ENCODE peak calls at places on chromosomes 5 and 9, in eight cellular contexts. V, T, C, G, D, A, B and X are unnamed samples.

GRCh38 chr5:93575466-93575865 is 5.6 kb downstream of the NR2F1-AS1 start:
- DNase-seq in C (no peak), V (no peak), T (no peak), G (no peak), D (no peak), B (no peak), A (no peak), X (no peak)

GRCh38 chr5:94524841-94525697 is 93.3 kb downstream of the KIAA0825 start:
- DNase-seq in T (peak), G (peak), B (no peak), C (no peak), V (no peak), A (no peak), D (no peak), X (no peak)

GRCh38 chr9:34505370-34506120 is 17.2 kb downstream of the ENHO start:
- DNase-seq in A (no peak), D (no peak), T (no peak), G (peak), C (no peak), V (no peak), B (no peak), X (peak)

GRCh38 chr5:138654281-138654867 is 79.2 kb upstream of the HSPA9 start:
- DNase-seq in T (no peak), D (peak), B (no peak), V (no peak), C (no peak), A (no peak), G (peak), X (no peak)

GRCh38 chr5:90438100-90438499 is 28.5 kb upstream of the CETN3 start:
- DNase-seq in V (no peak), G (no peak), A (no peak), T (no peak), B (no peak), D (no peak), C (no peak), X (no peak)

GRCh38 chr9:33687779-33688178 is 107.6 kb upstream of the PRSS3 start:
- DNase-seq in B (no peak), D (no peak), C (peak), T (no peak), A (no peak), V (no peak), G (no peak), X (no peak)

GRCh38 chr9:69016366-69017096 is 2.6 kb upstream of the PRKACG start:
- DNase-seq in B (no peak), C (no peak), T (no peak), D (no peak), G (no peak), A (no peak), V (no peak), X (no peak)

GRCh38 chr5:126917918-126918623 is 112.3 kb downstream of the MARCHF3 start:
- DNase-seq in G (peak), V (no peak), A (peak), B (peak), T (peak), D (no peak), C (peak), X (no peak)